ENCODE peak calls at places on chromosome 9, in nine cellular contexts. V is GM12892; J is iris pigment epithelial cell; A is NK-92 treated with Interleukin-12 subunit alpha and Interleukin-12 subunit beta, amount 100 ng/mL, for 24 hours; N is SJSA1; Z is stimulated activated CD8-positive, alpha-beta memory T cell treated with anti-CD3 and anti-CD28 coated beads, Interleukin-2, amount 100 ng/mL, for 1 hour; M is tibial nerve; D is MV-4-11; E is T47D. S is an unnamed sample.

GRCh38 chr9:70563437-70564204 is 149.2 kb upstream of the KLF9 start:
- DNase-seq in V (peak), J (peak), A (no peak), N (peak), Z (no peak), M (no peak), D (peak), E (no peak), S (peak)

GRCh38 chr9:92141144-92142129 is 26.2 kb upstream of the SPTLC1 start:
- DNase-seq in V (no peak), J (peak), A (no peak), N (no peak), Z (no peak), M (no peak), D (no peak), E (peak), S (no peak)

GRCh38 chr9:114343471-114344187 is 14.0 kb downstream of the ORM2 start:
- DNase-seq in V (no peak), J (no peak), A (no peak), N (no peak), Z (no peak), M (no peak), D (no peak), E (peak), S (no peak)

GRCh38 chr9:129587487-129588262 is 33.2 kb downstream of the C9orf50 start:
- DNase-seq in V (no peak), J (peak), A (no peak), N (no peak), Z (no peak), M (no peak), D (no peak), E (peak), S (no peak)

GRCh38 chr9:131423171-131423581 is 29.3 kb downstream of the PRRC2B start:
- DNase-seq in V (no peak), J (peak), A (no peak), N (no peak), Z (no peak), M (no peak), D (no peak), E (no peak), S (peak)

GRCh38 chr9:4630836-4631235 is 31.3 kb upstream of the PLPP6 start:
- DNase-seq in V (no peak), J (peak), A (no peak), N (no peak), Z (no peak), M (no peak), D (no peak), E (no peak), S (no peak)

GRCh38 chr9:76441551-76442322 is 17.2 kb upstream of the GCNT1 start:
- DNase-seq in V (no peak), J (peak), A (peak), N (no peak), Z (no peak), M (no peak), D (no peak), E (no peak), S (no peak)

GRCh38 chr9:38390851-38391250 is 1.7 kb upstream of the ALDH1B1 start:
- DNase-seq in V (no peak), J (no peak), A (no peak), N (no peak), Z (no peak), M (no peak), D (no peak), E (no peak), S (no peak)

GRCh38 chr9:130023147-130023787 is 19.7 kb downstream of the FNBP1 start:
- DNase-seq in V (no peak), J (no peak), A (no peak), N (peak), Z (no peak), M (no peak), D (no peak), E (peak), S (no peak)

GRCh38 chr9:16398676-16399075 is 471.8 kb downstream of the BNC2 start:
- DNase-seq in V (no peak), J (no peak), A (no peak), N (no peak), Z (no peak), M (no peak), D (no peak), E (no peak), S (no peak)

GRCh38 chr9:95494022-95494415 is 22.8 kb downstream of the PTCH1 start:
- DNase-seq in V (peak), J (no peak), A (no peak), N (no peak), Z (peak), M (no peak), D (no peak), E (no peak), S (no peak)

GRCh38 chr9:128457207-128457606 is 1.4 kb downstream of the ODF2 start:
- DNase-seq in V (no peak), J (no peak), A (no peak), N (no peak), Z (no peak), M (no peak), D (no peak), E (no peak), S (no peak)

GRCh38 chr9:4497855-4498254 is 7.6 kb downstream of the SLC1A1 start:
- DNase-seq in V (no peak), J (peak), A (no peak), N (no peak), Z (no peak), M (no peak), D (no peak), E (no peak), S (no peak)

GRCh38 chr9:127543221-127543620 is 68.9 kb upstream of the STXBP1 start:
- DNase-seq in V (no peak), J (no peak), A (no peak), N (no peak), Z (no peak), M (no peak), D (no peak), E (no peak), S (no peak)

GRCh38 chr9:112051812-112052211 is 123.3 kb downstream of the SUSD1 start:
- DNase-seq in V (no peak), J (no peak), A (no peak), N (no peak), Z (no peak), M (no peak), D (peak), E (no peak), S (no peak)

GRCh38 chr9:94937214-94937903 is 210.9 kb downstream of the AOPEP start:
- DNase-seq in V (no peak), J (peak), A (no peak), N (peak), Z (no peak), M (no peak), D (peak), E (no peak), S (no peak)

GRCh38 chr9:129650680-129651235 is 8.8 kb upstream of the ASB6 start:
- DNase-seq in V (no peak), J (peak), A (no peak), N (no peak), Z (no peak), M (no peak), D (no peak), E (no peak), S (no peak)

GRCh38 chr9:114233806-114234205 is 78.5 kb downstream of the COL27A1 start:
- DNase-seq in V (no peak), J (no peak), A (no peak), N (no peak), Z (no peak), M (peak), D (no peak), E (no peak), S (no peak)

GRCh38 chr9:34365282-34365681 is 11.4 kb downstream of the MYORG start:
- DNase-seq in V (no peak), J (no peak), A (no peak), N (no peak), Z (no peak), M (no peak), D (no peak), E (no peak), S (no peak)

GRCh38 chr9:124761196-124761595 is 9.9 kb downstream of the NR6A1 start:
- DNase-seq in V (no peak), J (no peak), A (no peak), N (no peak), Z (no peak), M (no peak), D (no peak), E (no peak), S (no peak)

GRCh38 chr9:129994947-129995346 is 48.0 kb downstream of the FNBP1 start:
- DNase-seq in V (no peak), J (peak), A (no peak), N (no peak), Z (no peak), M (no peak), D (no peak), E (no peak), S (no peak)

GRCh38 chr9:123058834-123059233 is 25.4 kb downstream of the GPR21 start:
- DNase-seq in V (no peak), J (peak), A (no peak), N (peak), Z (no peak), M (no peak), D (no peak), E (no peak), S (no peak)

GRCh38 chr9:16058131-16058549 is 505.3 kb downstream of the CCDC171 start:
- DNase-seq in V (no peak), J (peak), A (no peak), N (peak), Z (no peak), M (no peak), D (peak), E (no peak), S (no peak)

GRCh38 chr9:120950421-120951388 is 24.1 kb upstream of the TRAF1 start:
- DNase-seq in V (no peak), J (no peak), A (no peak), N (no peak), Z (no peak), M (no peak), D (no peak), E (no peak), S (peak)

GRCh38 chr9:111599092-111599947 is at the start of gene PTGR1:
- DNase-seq in V (peak), J (peak), A (no peak), N (peak), Z (no peak), M (peak), D (peak), E (peak), S (peak)

GRCh38 chr9:10946676-10947410 is 334.0 kb upstream of the PTPRD start:
- DNase-seq in V (no peak), J (no peak), A (no peak), N (no peak), Z (no peak), M (no peak), D (no peak), E (no peak), S (no peak)

GRCh38 chr9:110942522-110942921 is 95.7 kb downstream of the LPAR1 start:
- DNase-seq in V (no peak), J (peak), A (no peak), N (peak), Z (no peak), M (no peak), D (no peak), E (no peak), S (no peak)

GRCh38 chr9:36074055-36074454 is 37.3 kb downstream of the RECK start:
- DNase-seq in V (no peak), J (no peak), A (no peak), N (no peak), Z (no peak), M (no peak), D (no peak), E (no peak), S (no peak)

GRCh38 chr9:133002147-133003070 is 23.9 kb downstream of the GFI1B start:
- DNase-seq in V (no peak), J (no peak), A (no peak), N (no peak), Z (no peak), M (no peak), D (peak), E (no peak), S (peak)

GRCh38 chr9:106875548-106875947 is 12.6 kb downstream of the ZNF462 start:
- DNase-seq in V (no peak), J (no peak), A (no peak), N (no peak), Z (no peak), M (no peak), D (no peak), E (no peak), S (no peak)

GRCh38 chr9:69157751-69158466 is 16.2 kb upstream of the TJP2 start:
- DNase-seq in V (no peak), J (peak), A (no peak), N (peak), Z (no peak), M (no peak), D (no peak), E (no peak), S (peak)

GRCh38 chr9:77960356-77961153 is 71.1 kb downstream of the GNAQ start:
- DNase-seq in V (no peak), J (no peak), A (no peak), N (no peak), Z (no peak), M (no peak), D (no peak), E (no peak), S (no peak)

GRCh38 chr9:14349141-14349817 is 35.3 kb upstream of the NFIB start:
- DNase-seq in V (no peak), J (no peak), A (no peak), N (no peak), Z (no peak), M (no peak), D (no peak), E (peak), S (no peak)

GRCh38 chr9:967436-967835 is 9.0 kb upstream of the DMRT3 start:
- DNase-seq in V (no peak), J (no peak), A (no peak), N (no peak), Z (no peak), M (no peak), D (no peak), E (peak), S (no peak)

GRCh38 chr9:126373241-126373640 is 46.6 kb downstream of the MVB12B start:
- DNase-seq in V (no peak), J (peak), A (no peak), N (peak), Z (no peak), M (no peak), D (no peak), E (peak), S (no peak)

GRCh38 chr9:94919376-94920098 is 193.0 kb downstream of the AOPEP start:
- DNase-seq in V (no peak), J (peak), A (no peak), N (peak), Z (no peak), M (no peak), D (no peak), E (peak), S (no peak)

GRCh38 chr9:93676310-93677054 is 100.1 kb downstream of the PHF2 start:
- DNase-seq in V (peak), J (no peak), A (no peak), N (no peak), Z (no peak), M (no peak), D (no peak), E (no peak), S (no peak)

GRCh38 chr9:74556685-74557084 is 59.5 kb downstream of the RORB start:
- DNase-seq in V (no peak), J (peak), A (peak), N (no peak), Z (no peak), M (no peak), D (no peak), E (no peak), S (no peak)

S was measured in KBM-7.